ENCODE peak calls at places on chromosomes 11 and 22, in nine cellular contexts. I, N, A, W, H, F, K, T and B are unnamed samples. For H3K4me1, the result is how much of the 10 kb centered on the place peaks cover.

GRCh38 chr11:28636033-28636432 is 527.8 kb downstream of the METTL15 start:
- DNase-seq in A (no peak), K (no peak), W (no peak), T (no peak), I (no peak), N (peak), F (no peak), H (no peak), B (no peak)

GRCh38 chr11:108726077-108726800 is 61.4 kb downstream of the DDX10 start:
- DNase-seq in A (no peak), H (no peak), N (no peak), W (no peak), I (no peak), F (no peak), K (no peak), T (no peak), B (no peak)

GRCh38 chr11:110430267-110431211 is 791 bp downstream of the FDX1 start:
- DNase-seq in W (peak), H (peak), K (no peak), A (peak), I (no peak), N (no peak), T (peak), F (peak), B (no peak)

GRCh38 chr11:27255447-27255828 is 107.6 kb downstream of the CCDC34 start:
- DNase-seq in A (no peak), I (no peak), T (no peak), W (no peak), N (no peak), H (no peak), K (no peak), F (no peak), B (no peak)

GRCh38 chr11:104333977-104334376 is 170.0 kb upstream of the PDGFD start:
- DNase-seq in T (no peak), H (no peak), K (no peak), F (no peak), A (no peak), I (no peak), W (no peak), N (peak), B (no peak)

GRCh38 chr22:36860821-36861659 is at the start of gene NCF4:
- DNase-seq in H (peak), W (peak), T (no peak), K (no peak), F (no peak), I (peak), A (no peak), N (no peak), B (peak)

GRCh38 chr11:80694385-80694784 is 1253.6 kb upstream of the TENM4 start:
- DNase-seq in F (no peak), I (no peak), W (no peak), H (no peak), T (no peak), A (no peak), K (no peak), N (no peak), B (no peak)

GRCh38 chr11:45913942-45914635 is 3.6 kb downstream of the PEX16 start:
- DNase-seq in T (no peak), F (no peak), A (no peak), I (no peak), H (no peak), W (no peak), K (no peak), N (no peak), B (no peak)

GRCh38 chr11:32232516-32232915 is 141.6 kb downstream of the RCN1 start:
- DNase-seq in T (no peak), N (no peak), F (no peak), H (no peak), K (no peak), I (no peak), W (no peak), A (no peak), B (no peak)

GRCh38 chr11:33891714-33892327 is at the start of gene LMO2:
- DNase-seq in N (no peak), T (no peak), K (no peak), I (no peak), W (no peak), H (no peak), F (no peak), A (no peak), B (no peak)

GRCh38 chr22:36808611-36809344 is 8.1 kb downstream of the PVALB start:
- DNase-seq in I (no peak), A (no peak), T (no peak), N (no peak), H (no peak), K (no peak), W (peak), F (no peak), B (no peak)

GRCh38 chr11:62552465-62552782 is 5.8 kb upstream of the AHNAK start:
- DNase-seq in T (no peak), H (peak), K (no peak), A (no peak), I (no peak), F (no peak), W (no peak), N (peak), B (no peak)

GRCh38 chr11:7612661-7613393 is 60.5 kb downstream of the CYB5R2 start:
- DNase-seq in K (no peak), A (no peak), T (no peak), F (no peak), H (no peak), N (peak), I (no peak), W (no peak), B (no peak)

GRCh38 chr11:72609045-72609444 is 65.2 kb downstream of the PDE2A start:
- DNase-seq in I (no peak), H (no peak), F (no peak), W (no peak), A (no peak), T (no peak), K (no peak), N (no peak), B (no peak)

DNA sequence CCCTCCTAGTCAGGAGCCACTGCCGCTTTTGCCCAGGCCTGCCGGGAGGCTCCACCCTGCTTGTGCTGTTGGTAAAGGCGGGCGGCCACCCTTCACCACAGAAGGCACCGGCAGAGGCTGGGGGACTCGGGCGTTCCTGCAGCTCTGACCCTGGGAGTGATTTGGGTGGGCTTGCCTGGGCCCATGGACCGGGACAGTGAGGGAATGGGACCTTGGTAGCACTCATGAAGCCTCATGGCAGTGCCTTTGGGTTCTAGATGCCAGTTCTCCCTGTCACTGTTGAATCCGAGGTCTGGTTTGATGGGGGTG is 4.4 kb downstream of the TPCN2 start:
- DNase-seq in I (no peak), F (no peak), H (no peak), K (no peak), W (no peak), T (no peak), N (no peak), A (no peak), B (no peak)
- H3K4me1 ChIP-seq in I (under half), F (under half), H (under half), K (under half), W (under half), T (under half), N (under half), A (under half), B (under half)

DNA sequence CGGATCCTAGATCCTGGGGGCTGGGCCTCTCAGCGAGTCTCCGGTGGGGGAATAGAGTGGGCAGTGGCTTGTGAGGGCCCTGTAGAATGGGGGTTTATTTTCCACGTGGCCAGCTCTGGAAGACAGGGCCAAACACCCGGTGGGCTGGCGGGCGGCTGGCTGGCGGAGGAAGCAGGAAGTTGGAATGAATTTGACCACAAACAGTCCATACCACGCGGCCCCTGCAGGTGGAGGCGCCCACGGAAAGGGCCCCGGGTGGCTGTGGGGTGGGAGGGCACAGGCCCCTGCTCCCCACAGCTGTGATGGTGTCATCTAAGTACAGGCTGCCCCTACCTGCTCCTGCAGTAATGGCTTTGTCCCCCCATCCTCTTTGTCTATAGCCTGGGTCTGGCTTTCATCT is 15.1 kb downstream of the MCAT start:
- DNase-seq in W (no peak), T (no peak), H (no peak), F (no peak), K (no peak), N (no peak), I (no peak), A (no peak), B (no peak)
- H3K4me1 ChIP-seq in W (under half), T (under half), H (under half), F (under half), K (under half), N (half or more), I (under half), A (under half), B (under half)

GRCh38 chr22:46056169-46057041 is 79.4 kb upstream of the WNT7B start:
- DNase-seq in T (peak), A (no peak), K (no peak), F (peak), W (no peak), I (no peak), H (no peak), N (no peak), B (no peak)

GRCh38 chr22:46057206-46057605 is 80.2 kb upstream of the WNT7B start:
- DNase-seq in F (peak), I (no peak), T (no peak), W (no peak), A (no peak), N (no peak), K (no peak), H (no peak), B (no peak)

GRCh38 chr22:46054878-46055158 is 77.9 kb upstream of the WNT7B start:
- DNase-seq in F (no peak), I (no peak), A (no peak), H (no peak), W (no peak), K (no peak), T (no peak), N (no peak), B (no peak)

GRCh38 chr22:46055176-46055850 is 78.4 kb upstream of the WNT7B start:
- DNase-seq in F (peak), T (peak), I (peak), H (peak), W (no peak), N (no peak), A (no peak), K (no peak), B (no peak)

GRCh38 chr22:46055851-46056168 is 78.8 kb upstream of the WNT7B start:
- DNase-seq in A (no peak), W (no peak), H (no peak), N (no peak), I (no peak), K (no peak), T (no peak), F (peak), B (no peak)
- H3K4me1 ChIP-seq in A (half or more), W (under half), H (under half), N (under half), I (half or more), K (under half), T (under half), F (under half), B (half or more)

DNA sequence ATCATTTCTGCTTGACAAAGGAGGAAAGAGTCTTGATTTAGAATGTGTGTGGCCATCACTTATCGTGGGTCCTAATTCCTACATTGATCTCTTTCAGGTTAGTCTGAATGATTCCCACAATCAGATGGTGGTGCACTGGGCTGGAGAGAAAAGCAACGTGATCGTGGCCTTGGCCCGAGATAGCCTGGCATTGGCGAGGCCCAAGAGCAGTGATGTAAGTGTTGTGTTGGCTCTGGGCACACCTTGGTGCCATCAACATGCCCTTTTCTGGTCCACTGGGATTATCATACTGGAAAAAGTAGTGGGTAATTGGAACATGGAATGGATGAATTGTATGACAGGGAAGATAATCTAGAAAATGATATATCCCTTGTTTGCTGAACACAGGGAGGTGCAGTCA is 17.1 kb upstream of the SORL1-AS1 start:
- DNase-seq in I (no peak), N (no peak), F (no peak), K (no peak), H (no peak), W (no peak), A (no peak), T (no peak), B (no peak)
- H3K4me1 ChIP-seq in I (under half), N (under half), F (under half), K (under half), H (under half), W (under half), A (half or more), T (under half), B (under half)

GRCh38 chr11:69002743-69003231 is 10.3 kb downstream of the MRGPRF start:
- DNase-seq in A (no peak), F (no peak), N (no peak), K (no peak), W (no peak), I (no peak), T (peak), H (peak), B (no peak)
- H3K4me1 ChIP-seq in A (under half), F (under half), N (under half), K (under half), W (under half), I (under half), T (under half), H (under half), B (under half)